ENCODE peak calls at places on chromosome 15, in ten cellular contexts. N is naive thymus-derived CD4-positive, alpha-beta T cell; L is A673; R is H9; P is Panc1; G is left ventricle myocardium inferior; J is A549; U is stomach; H is lower lobe of right lung; D is PC-3. Q is an unnamed sample.

GRCh38 chr15:83720466-83720865 is 66.5 kb downstream of the ADAMTSL3 start:
- DNase-seq in N (no peak), L (no peak), R (no peak), P (no peak), G (no peak), J (no peak), U (no peak), H (no peak), D (no peak), Q (no peak)

GRCh38 chr15:98537516-98538060 is 110.8 kb upstream of the IGF1R start:
- DNase-seq in N (no peak), L (no peak), R (no peak), P (no peak), G (no peak), J (no peak), U (no peak), H (no peak), D (no peak), Q (no peak)

GRCh38 chr15:40006003-40006402 is 33.0 kb downstream of the SRP14 start:
- DNase-seq in N (no peak), L (no peak), R (no peak), P (no peak), G (no peak), J (no peak), U (no peak), H (no peak), D (peak; percentile 57), Q (no peak)

GRCh38 chr15:41990691-41991090 is 18.3 kb upstream of the EHD4 start:
- DNase-seq in N (no peak), L (no peak), R (no peak), P (no peak), G (no peak), J (no peak), U (no peak), H (no peak), D (no peak), Q (no peak)

GRCh38 chr15:78810003-78810376 is 1.3 kb downstream of the ADAMTS7 start:
- DNase-seq in N (no peak), L (no peak), R (no peak), P (no peak), G (no peak), J (no peak), U (no peak), H (no peak), D (no peak), Q (no peak)

GRCh38 chr15:22918056-22918455 is 62.1 kb downstream of the CYFIP1 start:
- DNase-seq in N (no peak), L (no peak), R (no peak), P (no peak), G (no peak), J (peak; percentile 37), U (no peak), H (no peak), D (peak; percentile 84), Q (peak; percentile 30)

GRCh38 chr15:68969298-68969697 is 39.0 kb downstream of the SPESP1 start:
- DNase-seq in N (no peak), L (no peak), R (no peak), P (no peak), G (no peak), J (no peak), U (no peak), H (no peak), D (no peak), Q (no peak)

GRCh38 chr15:80182611-80183210 is 29.9 kb downstream of the FAH start:
- DNase-seq in N (no peak), L (no peak), R (no peak), P (no peak), G (no peak), J (no peak), U (no peak), H (no peak), D (peak; percentile 25), Q (peak; percentile 52)

GRCh38 chr15:77528968-77529319 is 103.8 kb downstream of the LINGO1 start:
- DNase-seq in N (no peak), L (no peak), R (no peak), P (no peak), G (no peak), J (no peak), U (no peak), H (peak; percentile 24), D (no peak), Q (peak; percentile 73)

GRCh38 chr15:60390931-60391501 is 6.8 kb downstream of the ANXA2 start:
- DNase-seq in N (no peak), L (peak; percentile 90), R (peak; percentile 50), P (no peak), G (no peak), J (peak; percentile 82), U (peak; percentile 42), H (no peak), D (peak; percentile 77), Q (peak; percentile 75)

DNA sequence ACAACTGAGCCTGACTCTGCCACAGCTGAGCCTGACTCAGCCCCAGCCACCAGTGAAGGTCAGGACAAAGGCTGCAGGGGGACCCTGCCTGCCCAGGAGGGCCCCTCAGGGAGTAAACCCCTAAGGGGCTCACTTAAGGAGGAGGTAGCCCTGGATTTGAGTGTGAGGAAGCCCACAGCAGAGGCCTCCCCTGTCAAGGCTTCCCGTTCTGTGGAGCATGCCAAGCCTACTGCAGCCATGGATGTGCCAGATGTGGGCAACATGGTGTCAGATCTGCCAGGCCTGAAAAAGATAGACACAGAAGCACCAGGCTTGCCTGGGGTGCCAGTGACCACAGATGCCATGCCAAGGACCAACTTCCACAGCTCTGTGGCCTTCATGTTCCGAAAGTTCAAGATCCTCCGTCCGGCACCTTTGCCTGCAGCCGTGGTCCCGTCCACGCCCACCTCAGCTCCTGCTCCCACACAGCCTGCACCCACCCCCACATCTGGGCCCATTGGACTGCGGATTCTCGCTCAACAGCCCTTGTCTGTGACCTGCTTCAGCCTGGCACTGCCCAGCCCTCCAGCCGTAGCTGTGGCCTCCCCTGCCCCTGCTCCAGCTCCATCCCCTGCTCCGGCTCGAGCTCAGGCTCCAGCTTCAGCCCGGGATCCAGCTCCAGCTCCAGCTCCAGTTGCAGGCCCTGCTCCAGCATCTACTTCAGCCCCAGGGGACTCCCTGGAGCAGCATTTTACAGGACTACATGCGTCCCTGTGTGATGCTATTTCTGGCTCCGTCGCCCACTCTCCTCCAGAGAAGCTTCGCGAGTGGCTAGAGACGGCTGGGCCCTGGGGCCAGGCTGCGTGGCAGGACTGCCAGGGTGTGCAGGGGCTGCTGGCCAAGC is 6.2 kb downstream of the C15orf39 start:
- DNase-seq in N (no peak), L (no peak), R (no peak), P (no peak), G (no peak), J (no peak), U (no peak), H (no peak), D (no peak), Q (no peak)
- H3K4me1 ChIP-seq in N (peaks cover 15% of the 10 kb centered on the region), L (peaks cover 17% of the 10 kb centered on the region), R (peaks cover 4% of the 10 kb centered on the region), P (peaks cover 19% of the 10 kb centered on the region), G (peaks cover 100% of the 10 kb centered on the region), J (peaks cover 27% of the 10 kb centered on the region), U (peaks cover 81% of the 10 kb centered on the region), H (peaks cover 55% of the 10 kb centered on the region), D (peaks cover 19% of the 10 kb centered on the region), Q (no peaks in the 10 kb centered on the region)

DNA sequence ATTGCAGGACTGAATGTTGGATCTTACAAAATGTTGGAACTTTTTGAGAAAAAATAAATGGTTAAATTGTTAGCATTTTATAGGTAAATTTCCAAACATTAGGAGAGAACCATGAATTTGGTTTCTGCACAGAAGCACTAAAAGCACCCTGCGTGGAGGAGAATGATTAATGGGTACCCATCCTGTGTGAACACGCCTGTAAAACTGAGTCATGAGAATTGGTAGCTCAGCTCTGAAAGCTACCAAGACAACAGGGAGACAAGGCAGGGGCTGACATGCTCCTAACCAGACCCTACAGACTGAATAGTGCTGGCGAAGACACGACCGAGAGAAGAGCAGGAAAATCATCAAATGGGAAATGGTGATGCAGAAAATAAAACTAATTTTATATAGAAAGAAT is 32.4 kb upstream of the MTMR10 start:
- DNase-seq in N (no peak), L (no peak), R (no peak), P (no peak), G (no peak), J (no peak), U (no peak), H (no peak), D (no peak), Q (no peak)
- H3K27ac ChIP-seq in N (no peak overlapping the region), L (no peak overlapping the region), R (peak overlapping the region; percentile 31), P (no peak overlapping the region), G (peak overlapping the region; percentile 22), J (peak overlapping the region; percentile 33), U (no peak overlapping the region), H (no peak overlapping the region), D (no peak overlapping the region), Q (no peak overlapping the region)

GRCh38 chr15:45094358-45094730 is 19.6 kb downstream of the DUOX2 start:
- DNase-seq in N (no peak), L (no peak), R (no peak), P (no peak), G (no peak), J (no peak), U (no peak), H (no peak), D (no peak), Q (no peak)
- H3K4me1 ChIP-seq in N (no peaks in the 10 kb centered on the region), L (no peaks in the 10 kb centered on the region), R (no peaks in the 10 kb centered on the region), P (no peaks in the 10 kb centered on the region), G (no peaks in the 10 kb centered on the region), J (peaks cover 4% of the 10 kb centered on the region), U (no peaks in the 10 kb centered on the region), H (no peaks in the 10 kb centered on the region), D (no peaks in the 10 kb centered on the region), Q (no peaks in the 10 kb centered on the region)

GRCh38 chr15:90203473-90203872 is 2.3 kb downstream of the SEMA4B start:
- DNase-seq in N (no peak), L (no peak), R (no peak), P (no peak), G (no peak), J (no peak), U (no peak), H (no peak), D (no peak), Q (no peak)

GRCh38 chr15:90202929-90203328 is 1.8 kb downstream of the SEMA4B start:
- DNase-seq in N (no peak), L (no peak), R (no peak), P (no peak), G (no peak), J (no peak), U (no peak), H (no peak), D (no peak), Q (peak; percentile 20)

GRCh38 chr15:90201150-90201943 is at the start of gene SEMA4B:
- DNase-seq in N (peak; percentile 69), L (peak; percentile 78), R (peak; percentile 85), P (no peak), G (peak; percentile 76), J (peak; percentile 61), U (peak; percentile 85), H (peak; percentile 90), D (peak; percentile 58), Q (peak; percentile 88)

GRCh38 chr15:90201944-90202375 is 830 bp downstream of the SEMA4B start:
- DNase-seq in N (no peak), L (no peak), R (no peak), P (no peak), G (no peak), J (no peak), U (no peak), H (no peak), D (no peak), Q (no peak)

DNA sequence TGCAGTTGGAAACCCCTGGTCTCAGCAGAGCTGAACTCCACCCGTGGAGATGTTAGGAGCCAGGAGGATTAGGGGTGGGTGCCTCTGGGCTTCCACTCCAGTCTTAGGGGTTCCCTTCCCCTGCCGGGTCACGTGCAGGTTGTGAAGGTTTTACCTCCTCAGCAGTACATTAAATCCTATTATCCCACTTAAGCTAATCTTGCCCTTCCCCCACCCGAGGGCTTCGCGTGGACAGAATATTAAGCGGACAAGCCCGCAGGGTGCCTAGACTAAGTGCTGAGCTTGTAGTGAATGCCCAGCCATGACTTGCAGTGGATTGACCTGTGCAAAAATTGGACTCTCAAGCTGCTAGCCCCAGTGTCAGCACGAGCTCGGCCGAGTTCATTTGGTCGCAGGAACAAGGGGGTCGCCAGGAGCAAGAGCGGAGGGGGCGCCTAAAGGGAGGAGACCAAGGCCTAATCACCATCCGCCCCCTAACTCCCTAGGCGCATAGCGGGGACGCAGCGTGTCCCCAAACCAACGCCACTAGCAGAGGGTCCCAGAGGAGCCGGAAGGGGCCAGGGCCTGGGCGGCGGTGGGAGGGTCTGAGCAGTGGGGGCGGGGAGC is 493 bp upstream of the SEMA4B start:
- DNase-seq in N (no peak), L (no peak), R (no peak), P (no peak), G (no peak), J (no peak), U (no peak), H (no peak), D (no peak), Q (peak; percentile 46)
- H3K27ac ChIP-seq in N (peak overlapping the region; percentile 85), L (peak overlapping the region; percentile 75), R (no peak overlapping the region), P (peak overlapping the region; percentile 98), G (peak overlapping the region; percentile 69), J (peak overlapping the region; percentile 90), U (peak overlapping the region; percentile 88), H (peak overlapping the region; percentile 80), D (peak overlapping the region; percentile 82), Q (no peak overlapping the region)